ENCODE peak calls at places on chromosomes 6 and 20, in five cellular contexts. L is SJSA1; J is stimulated activated naive CD8-positive, alpha-beta T cell treated with anti-CD3 and anti-CD28 coated beads, Interleukin-15, Interleukin-2, amounts not matched to agents 100 U/mL and 50 U/mL, for 24 hours; R is NCI-H1092; I is colonic mucosa. A is an unnamed sample.
A peak's percentile ranks its signal among the peaks of the same experiment; 100 is the strongest.

GRCh38 chr20:24959591-24960301 is 10.7 kb downstream of the CST7 start:
- DNase-seq in R (no peak), I (peak; percentile 13), L (peak; percentile 30), J (no peak), A (no peak)

GRCh38 chr20:38623061-38623460 is 21.5 kb downstream of the ARHGAP40 start:
- DNase-seq in L (no peak), I (no peak), J (no peak), R (no peak), A (no peak)

GRCh38 chr6:118665011-118665410 is 13.6 kb upstream of the CEP85L start:
- DNase-seq in I (no peak), L (no peak), R (no peak), J (no peak), A (no peak)

GRCh38 chr6:90383212-90383611 is 86.6 kb upstream of the BACH2 start:
- DNase-seq in J (no peak), L (no peak), I (no peak), R (no peak), A (no peak)

GRCh38 chr20:50691585-50692552 is 527 bp upstream of the RIPOR3 start:
- DNase-seq in R (no peak), J (no peak), L (no peak), I (no peak), A (no peak)

GRCh38 chr20:63738687-63739128 is 868 bp upstream of the SLC2A4RG start:
- DNase-seq in I (peak; percentile 80), J (peak; percentile 43), L (no peak), R (no peak), A (no peak)

GRCh38 chr20:53692465-53693067 is 98.9 kb upstream of the ZNF217 start:
- DNase-seq in I (no peak), J (no peak), R (no peak), L (no peak), A (no peak)

GRCh38 chr20:2140561-2140960 is 38.9 kb downstream of the STK35 start:
- DNase-seq in L (no peak), J (no peak), I (peak; percentile 25), R (no peak), A (no peak)